ENCODE peak calls at places on chromosomes 2 and 18, in six cellular contexts. One of them, this sample, is unnamed.

GRCh38 chr18:27184115-27185024 is 738 bp downstream of the CHST9 start:
- DNase-seq in HCT116: no peak
- DNase-seq in K562: no peak
- DNase-seq in GM12878: no peak
- DNase-seq in HepG2: no peak
- DNase-seq in H1: peak
- DNase-seq in this sample: no peak

GRCh38 chr18:58359226-58360019 is 269.5 kb downstream of the ALPK2 start:
- DNase-seq in HCT116: no peak
- DNase-seq in K562: no peak
- DNase-seq in GM12878: no peak
- DNase-seq in HepG2: no peak
- DNase-seq in H1: no peak
- DNase-seq in this sample: no peak

GRCh38 chr18:34620258-34620861 is 89.7 kb upstream of the DTNA start:
- DNase-seq in HCT116: no peak
- DNase-seq in K562: no peak
- DNase-seq in GM12878: no peak
- DNase-seq in HepG2: no peak
- DNase-seq in H1: no peak
- DNase-seq in this sample: no peak

GRCh38 chr2:118858485-118859156 is 11.2 kb upstream of the EN1 start:
- DNase-seq in HCT116: no peak
- DNase-seq in K562: no peak
- DNase-seq in GM12878: no peak
- DNase-seq in HepG2: no peak
- DNase-seq in H1: peak
- DNase-seq in this sample: no peak

GRCh38 chr2:170771049-170771937 is 1.1 kb downstream of the ERICH2 start:
- DNase-seq in HCT116: peak
- DNase-seq in K562: no peak
- DNase-seq in GM12878: no peak
- DNase-seq in HepG2: peak
- DNase-seq in H1: peak
- DNase-seq in this sample: no peak

GRCh38 chr2:39061280-39061679 is 59.6 kb downstream of the SOS1 start:
- DNase-seq in HCT116: no peak
- DNase-seq in K562: no peak
- DNase-seq in GM12878: no peak
- DNase-seq in HepG2: no peak
- DNase-seq in H1: no peak
- DNase-seq in this sample: no peak

GRCh38 chr18:14945984-14946383 is 198.0 kb downstream of the ANKRD30B start:
- DNase-seq in HCT116: no peak
- DNase-seq in K562: no peak
- DNase-seq in GM12878: no peak
- DNase-seq in HepG2: no peak
- DNase-seq in H1: no peak
- DNase-seq in this sample: no peak

GRCh38 chr2:143246246-143246645 is 117.0 kb downstream of the ARHGAP15 start:
- DNase-seq in HCT116: no peak
- DNase-seq in K562: no peak
- DNase-seq in GM12878: no peak
- DNase-seq in HepG2: no peak
- DNase-seq in H1: no peak
- DNase-seq in this sample: no peak

GRCh38 chr2:100269889-100270288 is 52.4 kb downstream of the LONRF2 start:
- DNase-seq in HCT116: no peak
- DNase-seq in K562: no peak
- DNase-seq in GM12878: no peak
- DNase-seq in HepG2: no peak
- DNase-seq in H1: no peak
- DNase-seq in this sample: no peak

GRCh38 chr2:157868993-157869392 is 7.1 kb downstream of the ACVR1 start:
- DNase-seq in HCT116: no peak
- DNase-seq in K562: no peak
- DNase-seq in GM12878: no peak
- DNase-seq in HepG2: no peak
- DNase-seq in H1: no peak
- DNase-seq in this sample: no peak
- TF ChIP-seq ZNF274 in HCT116: no peak
- TF ChIP-seq ZNF274 in K562: no peak
- TF ChIP-seq ZNF274 in GM12878: no peak
- TF ChIP-seq ZNF274 in HepG2: no peak
- TF ChIP-seq ZNF274 in H1: no peak
- TF ChIP-seq ZNF274 in this sample: no peak

DNA sequence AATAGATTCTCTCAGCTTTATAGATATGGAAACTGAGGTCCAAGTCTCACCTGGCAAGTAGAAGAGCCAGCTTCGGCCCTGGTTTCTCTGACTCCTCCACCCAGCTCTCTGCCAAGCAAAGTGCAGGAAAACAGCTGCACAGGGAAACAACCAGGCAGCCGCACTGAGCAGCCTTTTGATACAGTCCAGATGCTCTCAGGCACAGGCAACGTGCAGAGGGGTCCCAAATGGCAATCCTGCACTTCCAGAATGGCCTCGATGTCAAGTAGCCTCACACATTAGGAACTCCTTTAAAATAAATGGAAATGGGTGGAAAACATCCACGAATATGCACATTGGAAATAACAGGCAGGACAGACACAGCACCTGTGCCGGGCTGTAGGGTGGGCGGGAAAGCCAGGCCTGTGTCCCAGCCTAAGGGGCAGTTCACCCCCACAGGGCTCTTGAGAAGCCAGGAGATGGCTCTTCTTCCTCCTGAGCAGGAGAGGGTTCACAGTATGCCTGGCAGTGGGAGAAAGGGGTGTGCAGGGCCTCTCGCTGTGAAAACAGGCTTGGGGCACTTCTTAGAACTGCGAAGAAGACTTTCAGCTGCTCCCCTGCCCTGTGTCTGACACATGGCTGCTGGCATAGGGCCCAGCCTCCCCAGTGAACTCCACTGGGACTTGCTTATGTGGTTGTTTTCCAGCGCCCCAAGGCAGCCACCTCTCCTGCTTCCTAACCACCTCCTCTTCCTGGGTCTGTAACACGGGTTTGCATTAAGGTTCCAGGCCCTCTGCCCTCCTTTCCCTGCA is 63.9 kb upstream of the TUBA3E start:
- DNase-seq in HCT116: no peak
- DNase-seq in K562: no peak
- DNase-seq in GM12878: no peak
- DNase-seq in HepG2: no peak
- DNase-seq in H1: no peak
- DNase-seq in this sample: no peak
- TF ChIP-seq ZNF274 in HCT116: no peak
- TF ChIP-seq ZNF274 in K562: no peak
- TF ChIP-seq ZNF274 in GM12878: no peak
- TF ChIP-seq ZNF274 in HepG2: no peak
- TF ChIP-seq ZNF274 in H1: no peak
- TF ChIP-seq ZNF274 in this sample: no peak

DNA sequence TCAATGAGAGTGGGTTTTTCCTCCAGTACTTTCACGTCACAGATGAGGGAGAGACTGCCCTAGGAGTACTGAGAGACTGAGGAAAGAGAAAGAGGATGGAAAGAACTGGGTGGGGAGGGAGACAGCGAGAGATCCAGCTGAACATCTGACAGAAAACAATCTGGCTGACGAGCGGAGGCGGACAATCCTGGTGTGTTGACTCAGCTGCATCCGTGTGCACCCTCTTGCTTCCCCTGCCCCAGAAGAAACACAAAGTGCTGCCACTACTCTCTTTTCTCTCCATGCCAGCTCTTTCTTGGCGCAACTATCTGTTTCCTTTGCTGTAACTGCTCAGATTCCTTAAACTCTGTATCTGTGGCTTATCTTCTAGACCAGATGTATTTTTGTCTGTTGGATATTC is 7.5 kb downstream of the RAPGEF4 start:
- DNase-seq in HCT116: no peak
- DNase-seq in K562: no peak
- DNase-seq in GM12878: no peak
- DNase-seq in HepG2: no peak
- DNase-seq in H1: no peak
- DNase-seq in this sample: no peak
- TF ChIP-seq ZNF274 in HCT116: no peak
- TF ChIP-seq ZNF274 in K562: no peak
- TF ChIP-seq ZNF274 in GM12878: no peak
- TF ChIP-seq ZNF274 in HepG2: no peak
- TF ChIP-seq ZNF274 in H1: no peak
- TF ChIP-seq ZNF274 in this sample: no peak

DNA sequence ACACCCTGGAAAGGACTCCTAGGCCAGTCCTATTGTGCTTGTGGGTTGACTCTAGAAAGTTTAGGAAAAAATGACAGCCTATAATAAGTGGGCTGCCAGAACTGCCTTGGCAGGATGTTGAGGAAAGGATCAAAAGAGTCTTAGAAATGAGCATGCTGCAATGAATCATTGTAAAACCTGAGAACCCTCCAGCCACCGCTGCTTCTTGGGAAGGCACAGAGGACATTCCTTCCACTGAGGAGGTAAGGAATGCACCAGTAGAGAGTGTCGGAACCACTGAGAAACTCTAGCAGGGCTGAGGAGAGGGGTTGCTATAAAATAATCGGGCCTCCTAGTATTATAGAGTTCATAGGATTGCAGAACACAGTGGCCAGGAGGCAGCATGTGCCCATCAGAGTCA is 146.7 kb upstream of the SMIM21 start:
- DNase-seq in HCT116: no peak
- DNase-seq in K562: no peak
- DNase-seq in GM12878: no peak
- DNase-seq in HepG2: no peak
- DNase-seq in H1: no peak
- DNase-seq in this sample: no peak
- TF ChIP-seq ZNF274 in HCT116: no peak
- TF ChIP-seq ZNF274 in K562: no peak
- TF ChIP-seq ZNF274 in GM12878: no peak
- TF ChIP-seq ZNF274 in HepG2: no peak
- TF ChIP-seq ZNF274 in H1: no peak
- TF ChIP-seq ZNF274 in this sample: no peak

GRCh38 chr2:232838406-232838874 is 31.6 kb upstream of the SNORC start:
- DNase-seq in HCT116: no peak
- DNase-seq in K562: peak
- DNase-seq in GM12878: peak
- DNase-seq in HepG2: peak
- DNase-seq in H1: no peak
- DNase-seq in this sample: no peak
- TF ChIP-seq ZNF274 in HCT116: no peak
- TF ChIP-seq ZNF274 in K562: no peak
- TF ChIP-seq ZNF274 in GM12878: no peak
- TF ChIP-seq ZNF274 in HepG2: no peak
- TF ChIP-seq ZNF274 in H1: no peak
- TF ChIP-seq ZNF274 in this sample: no peak

DNA sequence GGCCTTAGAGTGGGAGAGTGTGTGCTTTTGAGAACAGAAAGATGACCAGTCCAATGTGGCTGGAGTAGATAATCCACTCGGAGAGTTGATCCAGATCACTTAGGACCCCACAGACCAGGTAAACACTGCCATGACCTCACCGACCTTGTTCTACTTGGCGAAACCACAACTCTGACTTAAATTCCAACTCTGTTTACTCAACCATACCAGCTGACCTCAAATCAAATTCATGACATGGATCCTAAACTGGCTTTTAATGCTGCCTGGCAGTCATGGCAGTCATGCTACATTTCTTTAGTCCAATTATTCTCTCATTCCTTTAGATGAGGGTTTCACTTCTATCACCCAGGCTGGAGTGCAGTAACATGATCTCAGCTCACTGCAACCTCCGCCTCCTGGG is 347.1 kb upstream of the FAM98A start:
- DNase-seq in HCT116: no peak
- DNase-seq in K562: no peak
- DNase-seq in GM12878: no peak
- DNase-seq in HepG2: no peak
- DNase-seq in H1: no peak
- DNase-seq in this sample: no peak
- TF ChIP-seq ZNF274 in HCT116: no peak
- TF ChIP-seq ZNF274 in K562: no peak
- TF ChIP-seq ZNF274 in GM12878: no peak
- TF ChIP-seq ZNF274 in HepG2: no peak
- TF ChIP-seq ZNF274 in H1: no peak
- TF ChIP-seq ZNF274 in this sample: no peak